ENCODE peak calls at places on chromosomes 6 and 20, in five cellular contexts. R is keratinocyte, U is pancreas, S is lung, G is breast epithelium. D is an unnamed sample. For H3K27me3, the result is how much of the 10 kb centered on the place peaks cover.

GRCh38 chr6:168166627-168167026 is 87.6 kb upstream of the FRMD1 start:
- DNase-seq in R (no peak), U (no peak), S (peak), G (no peak), D (no peak)

GRCh38 chr20:58616411-58616810 is 34.7 kb upstream of the STX16 start:
- DNase-seq in U (no peak), S (no peak), R (no peak), G (no peak), D (no peak)

GRCh38 chr20:31630187-31630790 is 7.4 kb upstream of the COX4I2 start:
- DNase-seq in R (no peak), G (no peak), S (no peak), U (peak), D (no peak)

GRCh38 chr6:88586371-88587157 is 376.9 kb downstream of the RNGTT start:
- DNase-seq in U (no peak), G (no peak), R (no peak), S (no peak), D (no peak)

GRCh38 chr6:34011298-34011697 is 134.6 kb downstream of the GRM4 start:
- DNase-seq in S (no peak), U (no peak), G (no peak), R (no peak), D (no peak)

GRCh38 chr6:164303092-164304007 is 888.8 kb downstream of the QKI start:
- DNase-seq in U (no peak), S (no peak), R (no peak), G (no peak), D (no peak)

GRCh38 chr6:54262956-54263355 is 45.3 kb upstream of the TINAG start:
- DNase-seq in G (no peak), S (no peak), R (no peak), U (no peak), D (no peak)

GRCh38 chr20:53609501-53610445 is 16.1 kb upstream of the ZNF217 start:
- DNase-seq in S (peak), G (no peak), U (no peak), R (no peak), D (no peak)

GRCh38 chr6:52537001-52537753 is 39.7 kb downstream of the TRAM2 start:
- DNase-seq in R (no peak), G (no peak), S (no peak), U (no peak), D (no peak)

GRCh38 chr20:25058797-25059486 is 1.0 kb upstream of the ACSS1 start:
- DNase-seq in G (peak), R (no peak), U (no peak), S (no peak), D (no peak)
- H3K27me3 ChIP-seq in G (under half), R (under half), U (under half), S (under half), D (half or more)

DNA sequence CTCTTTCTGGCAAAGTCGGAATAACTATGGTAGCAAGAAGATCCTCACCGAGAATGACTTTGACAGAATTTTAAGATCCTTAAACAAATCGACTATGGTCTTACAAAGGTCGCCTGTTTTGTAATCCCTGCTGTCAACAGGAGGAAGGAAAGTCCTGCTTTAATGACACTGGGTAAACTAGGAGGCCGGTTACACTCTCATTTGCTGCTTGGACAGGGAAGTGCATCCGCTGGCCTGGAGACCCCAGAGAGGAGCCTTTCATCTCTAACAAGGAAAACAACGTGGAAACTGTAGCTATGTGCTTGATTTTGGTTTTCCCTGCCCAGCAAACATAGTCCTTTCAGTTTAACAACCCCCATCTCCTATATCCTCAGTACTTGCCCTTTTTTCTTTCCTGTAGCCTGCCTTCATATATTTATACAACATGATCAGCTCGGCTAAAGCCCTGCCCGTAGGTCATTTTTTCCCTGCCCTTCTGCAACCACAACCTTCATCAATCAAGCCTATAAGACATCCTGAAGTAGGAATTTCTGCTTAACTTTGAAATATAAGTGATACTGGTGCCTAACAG is 97.2 kb upstream of the RIN2 start:
- DNase-seq in S (no peak), U (no peak), R (no peak), G (no peak), D (no peak)
- H3K27me3 ChIP-seq in S (under half), U (under half), R (under half), G (under half), D (half or more)

GRCh38 chr6:145009691-145010090 is 724.6 kb downstream of the UTRN start:
- DNase-seq in R (no peak), U (no peak), G (no peak), S (no peak), D (no peak)

GRCh38 chr6:145012039-145012662 is 723.2 kb downstream of the EPM2A start:
- DNase-seq in U (no peak), S (no peak), R (no peak), G (no peak), D (no peak)

GRCh38 chr6:145006914-145007313 is 721.8 kb downstream of the UTRN start:
- DNase-seq in S (no peak), U (no peak), R (no peak), G (no peak), D (no peak)

DNA sequence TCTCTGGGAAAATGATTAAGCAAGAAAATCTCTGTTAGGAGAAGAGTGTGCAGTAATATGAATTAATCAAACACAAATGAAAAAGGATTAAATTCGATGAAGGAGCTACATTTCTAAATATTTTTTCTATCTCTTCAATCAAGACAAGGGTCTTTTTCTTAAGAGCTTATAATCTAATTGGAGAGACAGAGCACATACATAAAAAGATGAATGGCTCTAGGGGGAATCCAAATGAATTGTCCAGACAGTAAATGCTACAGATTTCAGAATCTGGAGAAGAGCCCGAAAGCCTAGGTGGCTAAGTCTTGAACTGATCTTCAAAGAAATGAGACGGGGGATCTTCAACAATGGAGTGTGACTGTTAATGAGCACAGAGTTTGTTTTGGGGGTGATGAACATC is 723.6 kb downstream of the UTRN start:
- DNase-seq in U (no peak), R (no peak), G (no peak), S (no peak), D (no peak)
- H3K27me3 ChIP-seq in U (under half), R (under half), G (under half), S (under half), D (under half)

DNA sequence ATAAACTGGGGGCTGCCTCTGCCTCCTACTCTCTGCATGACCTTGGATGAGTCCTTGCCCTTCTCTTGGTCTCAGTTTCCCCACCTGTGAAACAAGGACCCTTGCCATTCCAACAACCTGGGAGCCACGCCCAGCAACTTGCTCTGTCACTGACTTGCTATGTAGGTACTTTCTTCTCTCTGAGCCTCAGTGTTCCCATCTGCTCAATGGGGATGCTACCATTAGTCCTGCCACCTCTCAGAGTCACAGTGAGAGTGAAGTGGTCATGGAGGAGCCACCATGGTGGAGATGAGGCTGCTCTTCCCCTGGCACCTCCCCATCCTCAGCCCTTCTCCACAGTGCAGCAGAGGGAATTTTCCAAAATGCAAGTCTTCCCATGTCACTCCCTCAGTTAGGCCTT is 70.6 kb downstream of the CDH22 start:
- DNase-seq in G (no peak), R (no peak), U (no peak), S (no peak), D (no peak)
- H3K27me3 ChIP-seq in G (under half), R (under half), U (under half), S (under half), D (under half)

GRCh38 chr6:166174031-166174430 is 6.4 kb upstream of the TBXT start:
- DNase-seq in G (no peak), S (no peak), R (no peak), U (no peak), D (no peak)
- H3K27me3 ChIP-seq in G (under half), S (under half), R (under half), U (under half), D (under half)

GRCh38 chr6:98841114-98841513 is 6.7 kb downstream of the POU3F2 start:
- DNase-seq in U (no peak), R (no peak), G (no peak), S (no peak), D (no peak)

GRCh38 chr6:98838027-98838426 is 3.7 kb downstream of the POU3F2 start:
- DNase-seq in G (no peak), S (no peak), R (no peak), U (no peak), D (no peak)

GRCh38 chr6:98841589-98842488 is 7.5 kb downstream of the POU3F2 start:
- DNase-seq in G (no peak), R (no peak), U (no peak), S (no peak), D (no peak)

GRCh38 chr6:98840385-98840784 is 6.0 kb downstream of the POU3F2 start:
- DNase-seq in R (no peak), G (no peak), U (no peak), S (no peak), D (no peak)

GRCh38 chr6:98839788-98840361 is 5.5 kb downstream of the POU3F2 start:
- DNase-seq in R (no peak), U (no peak), G (no peak), S (no peak), D (no peak)
- H3K27me3 ChIP-seq in R (half or more), U (under half), G (half or more), S (under half), D (half or more)

GRCh38 chr6:90715093-90715655 is 128.3 kb upstream of the MAP3K7 start:
- DNase-seq in G (no peak), S (no peak), R (peak), U (no peak), D (no peak)
- H3K27me3 ChIP-seq in G (under half), S (under half), R (under half), U (under half), D (under half)

DNA sequence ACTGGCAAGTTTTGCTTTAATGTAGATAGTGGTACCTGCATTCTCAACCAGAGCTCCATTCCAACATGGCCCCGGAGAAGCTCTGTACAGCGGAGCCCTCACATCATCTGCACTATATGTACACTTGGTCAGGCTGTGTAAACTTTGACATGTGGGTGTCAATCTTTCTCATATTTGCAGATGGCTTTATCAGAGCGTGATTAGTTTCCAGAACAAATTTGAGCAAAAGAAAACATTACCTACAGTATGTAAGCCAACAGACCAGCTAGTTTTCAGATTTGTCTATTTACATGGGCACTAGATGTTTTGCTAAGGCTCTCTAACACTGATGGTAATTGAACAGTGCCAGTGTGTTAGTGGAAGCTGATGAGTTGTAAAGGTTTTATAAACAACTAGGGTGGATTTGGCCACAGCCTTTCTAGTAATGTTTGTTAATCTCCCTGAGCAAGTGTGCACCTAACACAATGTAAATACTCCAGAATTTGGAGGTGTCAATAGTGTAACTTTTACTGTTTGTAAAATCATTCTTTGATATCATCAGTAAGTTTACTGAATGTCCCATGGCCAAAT is 131.8 kb downstream of the FOXA2 start:
- DNase-seq in G (no peak), U (no peak), S (no peak), R (no peak), D (no peak)
- H3K27me3 ChIP-seq in G (under half), U (under half), S (under half), R (under half), D (under half)

D was measured in BE2C.